ENCODE peak calls at places on chromosomes 1 and 21, in four cellular contexts. I, S, L and H are unnamed samples.

GRCh38 chr21:23955130-23955873 is 1652.0 kb downstream of the MRPL39 start:
- DNase-seq in I (no peak), L (no peak), S (no peak), H (no peak)

GRCh38 chr1:29858646-29859045 is 622.3 kb downstream of the PTPRU start:
- DNase-seq in S (no peak), L (no peak), I (no peak), H (no peak)

GRCh38 chr1:59150537-59151386 is 146.1 kb upstream of the FGGY start:
- DNase-seq in S (peak; percentile 44), I (no peak), L (peak; percentile 61), H (peak; percentile 59)

GRCh38 chr1:57633055-57633454 is 209.2 kb upstream of the DAB1 start:
- DNase-seq in I (no peak), L (no peak), S (no peak), H (no peak)

GRCh38 chr1:46719689-46720088 is 775 bp upstream of the EFCAB14 start:
- DNase-seq in I (peak; percentile 29), L (no peak), S (no peak), H (no peak)

GRCh38 chr1:54081306-54082270 is 28.2 kb downstream of the TCEANC2 start:
- DNase-seq in L (peak; percentile 23), I (peak; percentile 81), S (peak; percentile 87), H (peak; percentile 57)

GRCh38 chr1:212529211-212529731 is 79.3 kb upstream of the ATF3 start:
- DNase-seq in I (no peak), L (no peak), S (no peak), H (no peak)

GRCh38 chr1:29395724-29396437 is 159.6 kb downstream of the PTPRU start:
- DNase-seq in L (no peak), I (no peak), S (no peak), H (peak; percentile 6)

GRCh38 chr1:189986521-189986920 is 491.1 kb downstream of the BRINP3 start:
- DNase-seq in I (no peak), L (no peak), S (no peak), H (no peak)

GRCh38 chr1:76038306-76039004 is 36.1 kb upstream of the ST6GALNAC3 start:
- DNase-seq in L (no peak), I (no peak), S (no peak), H (no peak)

GRCh38 chr1:201982923-201983805 is 716 bp downstream of the RNPEP start:
- DNase-seq in S (peak; percentile 61), L (no peak), I (peak; percentile 82), H (peak; percentile 82)

GRCh38 chr21:46377789-46378188 is 53.8 kb downstream of the PCNT start:
- DNase-seq in S (no peak), I (no peak), L (no peak), H (no peak)

GRCh38 chr1:8133190-8133589 is 107.1 kb upstream of the ERRFI1 start:
- DNase-seq in S (no peak), I (no peak), L (no peak), H (no peak)

GRCh38 chr21:42193131-42193671 is 25.7 kb upstream of the ABCG1 start:
- DNase-seq in L (no peak), I (no peak), S (no peak), H (no peak)

GRCh38 chr1:43137445-43138052 is 34.5 kb downstream of the EBNA1BP2 start:
- DNase-seq in S (no peak), L (no peak), I (no peak), H (no peak)

GRCh38 chr21:46063734-46064680 is 33.9 kb upstream of the COL6A2 start:
- DNase-seq in S (no peak), L (no peak), I (no peak), H (no peak)

GRCh38 chr1:32336963-32337675 is 1.1 kb upstream of the MARCKSL1 start:
- DNase-seq in I (peak; percentile 49), L (peak; percentile 76), S (no peak), H (no peak)

GRCh38 chr21:19244502-19245187 is 841.1 kb upstream of the TMPRSS15 start:
- DNase-seq in I (no peak), L (no peak), S (no peak), H (no peak)

GRCh38 chr1:23980725-23981063 is 567 bp upstream of the SRSF10 start:
- DNase-seq in I (peak; percentile 49), S (no peak), L (no peak), H (peak; percentile 40)

GRCh38 chr1:172287207-172287606 is 133.3 kb upstream of the C1orf105 start:
- DNase-seq in S (no peak), L (no peak), I (no peak), H (no peak)

GRCh38 chr21:25461730-25462129 is 145.6 kb downstream of the MRPL39 start:
- DNase-seq in S (no peak), L (no peak), I (no peak), H (no peak)

GRCh38 chr1:224173523-224173922 is 9.5 kb upstream of the DEGS1 start:
- DNase-seq in I (no peak), S (no peak), L (no peak), H (no peak)

GRCh38 chr1:65148548-65149390 is 766 bp downstream of the AK4 start:
- DNase-seq in I (peak; percentile 64), S (no peak), L (peak; percentile 45), H (peak; percentile 85)
- TF ChIP-seq MXI1 in I (no peak), S (no peak), L (peak; percentile 81), H (peak; percentile 13)

DNA sequence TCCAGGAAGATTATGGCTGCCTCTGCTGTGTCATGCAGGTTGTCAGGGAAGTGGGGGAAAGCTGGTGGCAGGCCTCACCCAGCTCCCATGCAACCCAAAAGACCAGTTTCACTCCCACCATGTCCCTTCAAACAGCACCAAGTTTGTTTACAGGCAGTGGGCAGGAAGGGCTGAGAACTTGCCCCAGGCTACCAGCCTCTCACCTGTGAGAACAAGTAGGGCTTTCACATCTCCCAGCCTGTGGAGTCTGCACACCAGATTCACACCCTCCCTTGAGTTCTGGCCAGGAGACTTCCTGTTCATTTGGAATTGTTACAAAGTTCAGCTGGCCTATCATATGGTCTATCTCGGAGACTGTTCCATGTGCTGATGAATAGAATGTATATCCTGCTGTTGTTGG is 27.8 kb downstream of the RPAP2 start:
- DNase-seq in L (no peak), I (no peak), S (peak; percentile 6), H (no peak)
- H3K4me3 ChIP-seq in L (no peak overlapping the region), I (no peak overlapping the region), S (no peak overlapping the region), H (no peak overlapping the region)

GRCh38 chr1:164452549-164452948 is 106.4 kb upstream of the PBX1 start:
- DNase-seq in L (no peak), I (no peak), S (no peak), H (no peak)
- TF ChIP-seq FOXM1 in L (no peak), I (no peak), S (no peak), H (no peak)

GRCh38 chr1:151475175-151475574 is 15.9 kb upstream of the POGZ start:
- DNase-seq in S (no peak), I (no peak), L (peak; percentile 48), H (no peak)
- TF ChIP-seq MXI1 in S (no peak), I (no peak), L (no peak), H (no peak)

DNA sequence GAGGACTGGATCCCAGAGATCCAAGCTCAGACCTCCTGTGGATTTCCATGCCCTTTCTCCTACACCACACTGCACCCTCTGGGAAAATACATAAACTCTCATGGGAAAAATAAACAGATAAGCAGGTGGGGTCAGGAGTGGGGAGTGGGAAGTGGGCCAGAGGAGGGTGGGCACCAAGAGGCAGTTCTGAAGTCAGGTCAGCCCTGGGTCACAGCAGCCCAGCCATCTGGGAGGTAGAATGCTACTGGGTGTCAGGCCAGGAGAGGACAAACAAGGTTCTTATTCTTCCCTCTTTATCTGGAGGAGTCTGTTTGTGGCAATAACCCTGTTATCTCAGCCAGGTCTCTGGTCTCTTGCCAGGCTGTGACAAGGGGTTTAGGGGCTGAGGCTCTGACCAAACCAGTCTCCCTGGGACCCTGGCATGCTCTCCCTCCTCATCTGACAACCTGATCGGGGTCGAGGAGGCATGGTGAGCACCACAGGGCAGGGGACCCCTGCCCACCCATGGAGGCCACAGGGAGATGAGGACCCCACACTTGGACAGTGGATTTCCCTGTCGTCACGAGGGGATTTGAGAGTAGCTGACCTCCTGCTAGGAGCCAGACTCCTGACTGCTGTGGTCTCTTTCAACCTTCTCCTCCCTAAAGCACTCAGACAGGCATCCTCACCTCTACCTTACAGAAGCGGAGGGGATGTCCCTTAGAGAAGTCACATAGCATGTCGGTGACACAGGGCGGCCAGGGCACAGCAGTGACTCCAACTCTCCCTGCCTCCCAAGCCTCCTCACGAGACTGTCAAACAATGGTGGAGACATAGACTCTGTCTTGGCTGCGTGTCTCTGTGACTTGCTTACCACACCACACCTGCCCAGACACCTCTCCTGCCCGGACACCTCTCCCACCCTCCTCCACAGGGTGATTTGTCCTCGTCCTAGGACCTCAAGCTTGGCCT is 51.3 kb upstream of the IFFO2 start:
- DNase-seq in L (no peak), S (peak; percentile 82), I (no peak), H (peak; percentile 48)
- H3K4me3 ChIP-seq in L (no peak overlapping the region), S (no peak overlapping the region), I (no peak overlapping the region), H (no peak overlapping the region)

GRCh38 chr1:110091791-110092190 is 20.5 kb upstream of the UBL4B start:
- DNase-seq in S (no peak), I (no peak), L (no peak), H (no peak)
- TF ChIP-seq FOXM1 in S (no peak), I (no peak), L (no peak), H (no peak)

GRCh38 chr1:215082532-215083407 is at the start of gene KCNK2:
- DNase-seq in L (no peak), I (no peak), S (no peak), H (peak; percentile 70)
- TF ChIP-seq MXI1 in L (no peak), I (no peak), S (no peak), H (no peak)

DNA sequence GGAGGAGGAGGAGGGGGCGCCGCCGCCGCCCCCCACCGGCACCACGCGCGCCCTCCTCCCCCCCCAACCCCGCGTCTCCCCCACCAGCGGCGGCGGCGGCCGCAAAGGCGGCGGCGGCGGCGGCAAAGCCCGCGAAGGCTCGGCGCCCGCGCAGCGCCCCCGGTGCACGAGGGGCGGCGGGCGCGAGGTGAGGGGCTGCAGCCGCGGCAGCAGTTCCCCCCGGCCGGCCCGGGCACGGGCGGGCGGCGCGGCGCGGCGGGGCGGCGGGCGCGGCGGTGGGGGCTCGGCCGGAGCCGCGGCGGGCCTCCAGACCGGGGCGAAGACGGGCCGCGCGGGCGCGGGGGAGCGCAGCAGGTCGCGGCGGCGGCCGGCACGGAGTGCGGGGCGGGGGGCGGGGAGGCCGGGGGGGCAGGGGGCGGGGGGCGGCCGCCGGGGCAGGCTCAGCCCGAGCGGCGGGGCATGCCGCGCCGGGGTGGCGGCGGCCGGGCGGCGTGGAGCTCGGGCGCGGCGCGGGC is 393 bp downstream of the IRF2BP2 start:
- DNase-seq in I (peak; percentile 83), L (no peak), S (no peak), H (peak; percentile 76)
- H3K4me3 ChIP-seq in I (peak overlapping the region; percentile 69), L (no peak overlapping the region), S (peak overlapping the region; percentile 89), H (peak overlapping the region; percentile 83)